ENCODE peak calls at places on chromosome 9, in five cellular contexts. I is A549, V is HFFc6, H is BJ, X is upper lobe of right lung. O is an unnamed sample.
A peak's percentile ranks its signal among the peaks of the same experiment; 100 is the strongest.

GRCh38 chr9:135858491-135859185 is 48.7 kb downstream of the CAMSAP1 start:
- DNase-seq in I (no peak), V (no peak), H (no peak), X (no peak), O (no peak)

GRCh38 chr9:134709512-134710270 is 68.1 kb downstream of the COL5A1 start:
- DNase-seq in I (no peak), V (peak; percentile 42), H (no peak), X (no peak), O (no peak)

GRCh38 chr9:103661663-103662062 is 432.4 kb upstream of the SMC2 start:
- DNase-seq in I (no peak), V (no peak), H (no peak), X (no peak), O (no peak)

GRCh38 chr9:71929791-71930440 is 18.5 kb downstream of the C9orf85 start:
- DNase-seq in I (no peak), V (peak; percentile 81), H (peak; percentile 70), X (no peak), O (peak; percentile 75)

GRCh38 chr9:17121264-17121663 is 13.6 kb upstream of the CNTLN start:
- DNase-seq in I (no peak), V (no peak), H (no peak), X (no peak), O (no peak)

GRCh38 chr9:136700959-136701664 is 11.3 kb upstream of the DIPK1B start:
- DNase-seq in I (no peak), V (peak; percentile 25), H (no peak), X (peak; percentile 64), O (no peak)

GRCh38 chr9:135135171-135135926 is 47.9 kb downstream of the OLFM1 start:
- DNase-seq in I (no peak), V (no peak), H (no peak), X (no peak), O (no peak)

GRCh38 chr9:33187519-33188218 is 20.5 kb upstream of the B4GALT1 start:
- DNase-seq in I (no peak), V (peak; percentile 70), H (peak; percentile 75), X (no peak), O (peak; percentile 78)

GRCh38 chr9:20382460-20383071 is 239.7 kb downstream of the MLLT3 start:
- DNase-seq in I (no peak), V (peak; percentile 40), H (peak; percentile 15), X (no peak), O (peak; percentile 28)

GRCh38 chr9:126057036-126057435 is 269.6 kb upstream of the MVB12B start:
- DNase-seq in I (no peak), V (no peak), H (no peak), X (peak; percentile 8), O (no peak)

GRCh38 chr9:98432960-98433359 is 177.5 kb upstream of the TBC1D2 start:
- DNase-seq in I (no peak), V (no peak), H (no peak), X (no peak), O (no peak)

GRCh38 chr9:135070964-135071735 is 16.3 kb upstream of the OLFM1 start:
- DNase-seq in I (no peak), V (no peak), H (no peak), X (peak; percentile 40), O (no peak)

GRCh38 chr9:85647571-85647970 is 94.2 kb downstream of the AGTPBP1 start:
- DNase-seq in I (no peak), V (no peak), H (no peak), X (no peak), O (no peak)

GRCh38 chr9:70111042-70111602 is 67.5 kb downstream of the MAMDC2 start:
- DNase-seq in I (peak; percentile 27), V (peak; percentile 63), H (no peak), X (peak; percentile 89), O (no peak)

GRCh38 chr9:22969350-22969979 is 522.8 kb downstream of the DMRTA1 start:
- DNase-seq in I (no peak), V (no peak), H (no peak), X (no peak), O (no peak)

GRCh38 chr9:99154356-99154755 is 49.4 kb downstream of the TGFBR1 start:
- DNase-seq in I (no peak), V (no peak), H (no peak), X (no peak), O (no peak)

GRCh38 chr9:89080193-89080592 is 88.9 kb downstream of the S1PR3 start:
- DNase-seq in I (no peak), V (no peak), H (no peak), X (no peak), O (no peak)

GRCh38 chr9:99474186-99474585 is 252.1 kb downstream of the SEC61B start:
- DNase-seq in I (no peak), V (no peak), H (no peak), X (no peak), O (no peak)

GRCh38 chr9:8815219-8815618 is 1015.6 kb upstream of the DMAC1 start:
- DNase-seq in I (no peak), V (no peak), H (no peak), X (no peak), O (no peak)

GRCh38 chr9:69433968-69434367 is 109.0 kb downstream of the ENTREP1 start:
- DNase-seq in I (no peak), V (no peak), H (no peak), X (peak; percentile 40), O (no peak)

GRCh38 chr9:8772302-8772701 is 972.7 kb upstream of the DMAC1 start:
- DNase-seq in I (no peak), V (no peak), H (no peak), X (no peak), O (no peak)

GRCh38 chr9:76413658-76414057 is 19.4 kb upstream of the RFK start:
- DNase-seq in I (no peak), V (no peak), H (no peak), X (no peak), O (no peak)

GRCh38 chr9:33510264-33511183 is 13.5 kb upstream of the ANKRD18B start:
- DNase-seq in I (peak; percentile 51), V (peak; percentile 36), H (no peak), X (peak; percentile 79), O (no peak)

GRCh38 chr9:81308404-81308803 is 380.9 kb downstream of the TLE1 start:
- DNase-seq in I (no peak), V (no peak), H (no peak), X (no peak), O (no peak)

GRCh38 chr9:114775121-114775520 is 30.7 kb downstream of the TNFSF15 start:
- DNase-seq in I (no peak), V (no peak), H (no peak), X (no peak), O (no peak)

GRCh38 chr9:85536514-85536913 is 205.2 kb downstream of the AGTPBP1 start:
- DNase-seq in I (no peak), V (no peak), H (no peak), X (no peak), O (no peak)

GRCh38 chr9:21966140-21966851 is 27.9 kb downstream of the CDKN2A start:
- DNase-seq in I (no peak), V (no peak), H (no peak), X (no peak), O (no peak)

GRCh38 chr9:120439147-120439546 is 140.8 kb downstream of the CDK5RAP2 start:
- DNase-seq in I (peak; percentile 38), V (peak; percentile 6), H (no peak), X (no peak), O (no peak)
- TF ChIP-seq CTCF in I (peak; percentile 39), V (peak; percentile 79), H (peak; percentile 64), X (peak; percentile 34), O (peak; percentile 54)

GRCh38 chr9:113581865-113582697 is 118.6 kb downstream of the RGS3 start:
- DNase-seq in I (no peak), V (peak; percentile 34), H (no peak), X (peak; percentile 89), O (no peak)
- TF ChIP-seq CTCF in I (no peak), V (peak; percentile 47), H (peak; percentile 39), X (peak; percentile 46), O (no peak)

DNA sequence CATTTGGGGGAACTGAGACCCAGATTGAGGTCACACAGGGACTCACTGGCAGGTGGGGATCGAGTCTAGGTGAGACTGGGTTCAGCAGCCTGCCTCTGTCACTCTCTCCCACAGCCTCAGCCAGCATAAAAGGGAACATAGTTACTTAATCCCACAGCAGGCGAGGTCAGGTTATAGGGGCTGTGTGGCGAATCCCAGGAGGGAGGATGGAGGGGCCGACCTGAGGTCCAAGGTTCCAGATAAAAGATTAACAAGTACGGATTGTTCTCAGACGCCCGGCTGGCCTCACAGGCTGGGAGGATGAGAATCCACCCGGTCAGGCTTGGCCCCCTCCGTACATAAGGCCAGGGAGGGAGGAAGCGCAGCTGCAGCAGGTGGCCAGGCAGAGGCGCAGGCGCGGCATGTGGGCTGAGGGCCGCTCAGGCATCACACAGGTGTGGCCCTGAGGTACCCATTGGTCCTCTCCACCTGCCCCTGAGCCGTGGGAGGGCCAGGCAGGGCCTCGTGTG is 3.3 kb downstream of the SUSD3 start:
- DNase-seq in I (no peak), V (no peak), H (no peak), X (no peak), O (no peak)
- TF ChIP-seq CTCF in I (no peak), V (no peak), H (no peak), X (no peak), O (no peak)

GRCh38 chr9:105083246-105083645 is 155.3 kb upstream of the ABCA1 start:
- DNase-seq in I (no peak), V (no peak), H (no peak), X (no peak), O (no peak)
- TF ChIP-seq CTCF in I (no peak), V (no peak), H (no peak), X (no peak), O (no peak)

GRCh38 chr9:37678789-37679273 is 28.1 kb downstream of the FRMPD1 start:
- DNase-seq in I (no peak), V (no peak), H (no peak), X (no peak), O (no peak)
- TF ChIP-seq CTCF in I (no peak), V (no peak), H (no peak), X (no peak), O (no peak)

GRCh38 chr9:113150670-113151591 is at the start of gene SLC31A2:
- DNase-seq in I (peak; percentile 87), V (peak; percentile 69), H (no peak), X (peak; percentile 96), O (peak; percentile 11)
- TF ChIP-seq CTCF in I (peak; percentile 49), V (peak; percentile 71), H (peak; percentile 43), X (peak; percentile 49), O (peak; percentile 15)

DNA sequence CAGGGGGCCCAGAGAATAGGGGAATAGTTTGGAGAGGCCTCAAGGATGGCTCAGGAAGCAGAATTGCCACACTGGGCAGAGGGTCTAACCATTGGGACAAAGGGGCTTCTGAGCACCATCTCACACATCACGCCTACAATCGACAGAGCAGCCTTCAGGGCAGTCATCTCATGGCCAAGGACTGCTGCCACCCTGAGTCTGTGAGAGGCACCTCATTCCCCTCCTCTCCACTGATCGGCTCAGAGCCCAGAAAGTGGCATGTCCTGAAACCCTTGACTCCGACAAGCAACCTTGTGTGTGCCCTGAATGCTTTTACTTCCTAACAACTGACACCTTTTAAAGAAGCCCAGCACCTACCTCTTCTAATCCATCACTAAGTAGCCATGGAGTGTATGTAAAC is 128.9 kb upstream of the PTPN3 start:
- DNase-seq in I (no peak), V (no peak), H (no peak), X (no peak), O (no peak)
- TF ChIP-seq CTCF in I (no peak), V (no peak), H (no peak), X (no peak), O (no peak)